ENCODE peak calls at places on chromosomes 5 and 9, in five cellular contexts. One of them, this sample, is unnamed.

GRCh38 chr5:143229426-143229895 is 174.0 kb downstream of the NR3C1 start:
- DNase-seq in kidney: no peak
- DNase-seq in BE2C: no peak
- DNase-seq in transverse colon: no peak
- DNase-seq in endodermal cell: peak; percentile 58
- DNase-seq in this sample: no peak

GRCh38 chr9:81627481-81627880 is 61.9 kb downstream of the TLE1 start:
- DNase-seq in endodermal cell: no peak
- DNase-seq in kidney: no peak
- DNase-seq in BE2C: no peak
- DNase-seq in transverse colon: no peak
- DNase-seq in this sample: no peak

GRCh38 chr9:86975086-86975485 is 27.8 kb upstream of the GAS1 start:
- DNase-seq in transverse colon: no peak
- DNase-seq in endodermal cell: no peak
- DNase-seq in BE2C: no peak
- DNase-seq in kidney: no peak
- DNase-seq in this sample: no peak

GRCh38 chr9:121239071-121239470 is 28.9 kb upstream of the GSN start:
- DNase-seq in transverse colon: no peak
- DNase-seq in BE2C: no peak
- DNase-seq in endodermal cell: no peak
- DNase-seq in kidney: no peak
- DNase-seq in this sample: no peak

GRCh38 chr9:36064448-36065037 is 27.8 kb downstream of the RECK start:
- DNase-seq in endodermal cell: no peak
- DNase-seq in BE2C: no peak
- DNase-seq in kidney: no peak
- DNase-seq in transverse colon: no peak
- DNase-seq in this sample: no peak

GRCh38 chr5:134114886-134115805 is 665 bp downstream of the TCF7 start:
- DNase-seq in endodermal cell: peak; percentile 94
- DNase-seq in kidney: peak; percentile 88
- DNase-seq in BE2C: peak; percentile 43
- DNase-seq in transverse colon: peak; percentile 40
- DNase-seq in this sample: peak; percentile 31

GRCh38 chr5:160169326-160169725 is 50.1 kb upstream of the PWWP2A start:
- DNase-seq in kidney: no peak
- DNase-seq in endodermal cell: no peak
- DNase-seq in transverse colon: no peak
- DNase-seq in BE2C: no peak
- DNase-seq in this sample: no peak

GRCh38 chr5:111655169-111655924 is 101.6 kb downstream of the NREP start:
- DNase-seq in kidney: no peak
- DNase-seq in endodermal cell: no peak
- DNase-seq in transverse colon: no peak
- DNase-seq in BE2C: no peak
- DNase-seq in this sample: no peak

GRCh38 chr9:80077059-80077458 is 505.3 kb downstream of the TLE4 start:
- DNase-seq in BE2C: no peak
- DNase-seq in endodermal cell: no peak
- DNase-seq in kidney: no peak
- DNase-seq in transverse colon: no peak
- DNase-seq in this sample: no peak

GRCh38 chr5:396715-397032 is 46.3 kb upstream of the EXOC3 start:
- DNase-seq in endodermal cell: no peak
- DNase-seq in kidney: no peak
- DNase-seq in BE2C: no peak
- DNase-seq in transverse colon: no peak
- DNase-seq in this sample: no peak

GRCh38 chr9:20294351-20294750 is 327.9 kb downstream of the MLLT3 start:
- DNase-seq in endodermal cell: no peak
- DNase-seq in kidney: no peak
- DNase-seq in BE2C: no peak
- DNase-seq in transverse colon: no peak
- DNase-seq in this sample: no peak

GRCh38 chr9:137166242-137167112 is 3.4 kb downstream of the LRRC26 start:
- DNase-seq in endodermal cell: no peak
- DNase-seq in kidney: no peak
- DNase-seq in BE2C: no peak
- DNase-seq in transverse colon: no peak
- DNase-seq in this sample: no peak

GRCh38 chr9:122370869-122371467 is at the start of gene PTGS1:
- DNase-seq in kidney: peak; percentile 76
- DNase-seq in endodermal cell: peak; percentile 84
- DNase-seq in BE2C: peak; percentile 36
- DNase-seq in transverse colon: peak; percentile 68
- DNase-seq in this sample: peak; percentile 36

GRCh38 chr5:156595132-156595787 is 254.8 kb upstream of the PPP1R2B start:
- DNase-seq in kidney: no peak
- DNase-seq in transverse colon: no peak
- DNase-seq in endodermal cell: no peak
- DNase-seq in BE2C: no peak
- DNase-seq in this sample: no peak

GRCh38 chr5:173028811-173029327 is 27.3 kb upstream of the CREBRF start:
- DNase-seq in BE2C: no peak
- DNase-seq in transverse colon: no peak
- DNase-seq in endodermal cell: no peak
- DNase-seq in kidney: no peak
- DNase-seq in this sample: no peak

GRCh38 chr9:122130837-122131236 is 28.7 kb downstream of the NDUFA8 start:
- DNase-seq in transverse colon: no peak
- DNase-seq in kidney: no peak
- DNase-seq in endodermal cell: no peak
- DNase-seq in BE2C: no peak
- DNase-seq in this sample: no peak

GRCh38 chr9:21994526-21994995 is at the start of gene CDKN2B-AS1:
- DNase-seq in kidney: peak; percentile 76
- DNase-seq in endodermal cell: peak; percentile 79
- DNase-seq in BE2C: peak; percentile 93
- DNase-seq in transverse colon: peak; percentile 49
- DNase-seq in this sample: peak; percentile 46

GRCh38 chr9:113513541-113513940 is 50.0 kb downstream of the RGS3 start:
- DNase-seq in BE2C: no peak
- DNase-seq in kidney: no peak
- DNase-seq in transverse colon: no peak
- DNase-seq in endodermal cell: no peak
- DNase-seq in this sample: no peak

GRCh38 chr9:96161819-96162218 is 140.2 kb downstream of the HSD17B3 start:
- DNase-seq in endodermal cell: no peak
- DNase-seq in transverse colon: no peak
- DNase-seq in kidney: no peak
- DNase-seq in BE2C: no peak
- DNase-seq in this sample: no peak

GRCh38 chr5:131426011-131426410 is 162.2 kb downstream of the CDC42SE2 start:
- DNase-seq in endodermal cell: no peak
- DNase-seq in kidney: no peak
- DNase-seq in BE2C: no peak
- DNase-seq in transverse colon: no peak
- DNase-seq in this sample: no peak

GRCh38 chr5:58056546-58056945 is 403.3 kb downstream of the PLK2 start:
- DNase-seq in transverse colon: peak; percentile 12
- DNase-seq in endodermal cell: no peak
- DNase-seq in kidney: no peak
- DNase-seq in BE2C: no peak
- DNase-seq in this sample: no peak

GRCh38 chr9:88536951-88537742 is 2.2 kb downstream of the NXNL2 start:
- DNase-seq in BE2C: no peak
- DNase-seq in transverse colon: no peak
- DNase-seq in kidney: no peak
- DNase-seq in endodermal cell: no peak
- DNase-seq in this sample: no peak

GRCh38 chr5:161058751-161059150 is 206.7 kb upstream of the ATP10B start:
- DNase-seq in transverse colon: no peak
- DNase-seq in BE2C: no peak
- DNase-seq in kidney: no peak
- DNase-seq in endodermal cell: no peak
- DNase-seq in this sample: no peak

GRCh38 chr9:121640076-121640475 is 11.4 kb upstream of the DAB2IP start:
- DNase-seq in BE2C: peak; percentile 86
- DNase-seq in transverse colon: peak; percentile 86
- DNase-seq in endodermal cell: peak; percentile 88
- DNase-seq in kidney: peak; percentile 77
- DNase-seq in this sample: peak; percentile 89

GRCh38 chr5:151671979-151672378 is 14.7 kb downstream of the SPARC start:
- DNase-seq in endodermal cell: no peak
- DNase-seq in kidney: no peak
- DNase-seq in transverse colon: peak; percentile 32
- DNase-seq in BE2C: no peak
- DNase-seq in this sample: no peak

GRCh38 chr5:10760033-10760975 is 730 bp downstream of the DAP start:
- DNase-seq in kidney: no peak
- DNase-seq in BE2C: peak; percentile 56
- DNase-seq in endodermal cell: peak; percentile 84
- DNase-seq in transverse colon: peak; percentile 70
- DNase-seq in this sample: peak; percentile 62

GRCh38 chr9:4540425-4540824 is 50.2 kb downstream of the SLC1A1 start:
- DNase-seq in kidney: no peak
- DNase-seq in endodermal cell: no peak
- DNase-seq in BE2C: no peak
- DNase-seq in transverse colon: no peak
- DNase-seq in this sample: no peak

GRCh38 chr5:178143901-178144300 is 9.8 kb downstream of the NHP2 start:
- DNase-seq in BE2C: no peak
- DNase-seq in transverse colon: peak; percentile 28
- DNase-seq in endodermal cell: no peak
- DNase-seq in kidney: peak; percentile 90
- DNase-seq in this sample: no peak

GRCh38 chr5:3522491-3522890 is 73.1 kb upstream of the IRX1 start:
- DNase-seq in kidney: no peak
- DNase-seq in endodermal cell: no peak
- DNase-seq in transverse colon: no peak
- DNase-seq in BE2C: no peak
- DNase-seq in this sample: no peak

GRCh38 chr5:3518057-3518456 is 77.6 kb upstream of the IRX1 start:
- DNase-seq in BE2C: no peak
- DNase-seq in transverse colon: no peak
- DNase-seq in endodermal cell: no peak
- DNase-seq in kidney: no peak
- DNase-seq in this sample: no peak

GRCh38 chr5:3517331-3517730 is 78.3 kb upstream of the IRX1 start:
- DNase-seq in BE2C: no peak
- DNase-seq in transverse colon: no peak
- DNase-seq in kidney: no peak
- DNase-seq in endodermal cell: no peak
- DNase-seq in this sample: no peak

DNA sequence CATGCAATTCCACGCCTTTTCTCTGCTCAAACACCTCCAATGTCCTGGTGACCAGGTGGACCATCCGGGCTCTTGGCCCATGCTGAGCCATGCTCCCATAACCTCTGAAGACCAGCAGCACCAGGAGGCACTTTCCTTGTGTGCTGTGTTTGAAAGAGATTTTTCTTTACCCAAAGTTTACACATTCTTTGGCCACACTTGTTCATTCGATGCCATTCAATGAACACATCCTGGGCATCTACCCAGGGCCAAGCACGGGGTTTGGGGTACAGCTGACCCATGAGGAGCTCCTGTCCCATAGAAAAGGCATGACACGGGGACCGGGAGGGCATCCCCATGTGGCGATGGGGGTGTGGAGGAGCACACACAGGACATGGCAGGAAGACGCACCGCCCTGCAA is 77.1 kb upstream of the IRX1 start:
- DNase-seq in transverse colon: no peak
- DNase-seq in kidney: no peak
- DNase-seq in endodermal cell: no peak
- DNase-seq in BE2C: no peak
- DNase-seq in this sample: no peak
- TF ChIP-seq CTCF in transverse colon: no peak
- TF ChIP-seq CTCF in kidney: no peak
- TF ChIP-seq CTCF in endodermal cell: no peak
- TF ChIP-seq CTCF in BE2C: no peak
- TF ChIP-seq CTCF in this sample: no peak

GRCh38 chr5:66498791-66499207 is 97.4 kb upstream of the MAST4 start:
- DNase-seq in BE2C: peak; percentile 61
- DNase-seq in transverse colon: no peak
- DNase-seq in kidney: no peak
- DNase-seq in endodermal cell: peak; percentile 59
- DNase-seq in this sample: no peak

GRCh38 chr5:66494437-66494836 is 101.8 kb upstream of the MAST4 start:
- DNase-seq in endodermal cell: peak; percentile 91
- DNase-seq in kidney: no peak
- DNase-seq in BE2C: no peak
- DNase-seq in transverse colon: no peak
- DNase-seq in this sample: no peak
- TF ChIP-seq CTCF in endodermal cell: peak; percentile 89
- TF ChIP-seq CTCF in kidney: no peak
- TF ChIP-seq CTCF in BE2C: peak; percentile 38
- TF ChIP-seq CTCF in transverse colon: no peak
- TF ChIP-seq CTCF in this sample: no peak

DNA sequence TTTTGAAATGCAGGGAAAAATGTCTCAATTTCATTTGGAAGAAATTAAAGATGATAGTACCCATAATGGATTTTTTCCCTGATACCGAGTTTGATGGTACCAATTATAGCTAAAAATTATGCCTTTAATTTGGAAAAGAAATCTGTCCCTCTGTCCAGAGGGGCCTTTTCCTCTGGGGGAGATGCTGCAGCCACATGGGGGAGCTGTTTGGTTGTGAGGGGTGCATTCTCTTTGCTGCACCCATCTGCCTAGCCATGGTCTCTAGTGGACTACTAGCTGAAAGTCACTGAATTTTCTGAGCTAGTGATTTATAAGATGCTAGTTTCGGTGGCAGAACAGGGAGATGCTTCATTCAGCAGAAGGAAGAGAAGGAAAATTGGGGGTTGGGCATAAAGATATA is 9.6 kb downstream of the SEC61B start:
- DNase-seq in transverse colon: no peak
- DNase-seq in kidney: no peak
- DNase-seq in BE2C: peak; percentile 63
- DNase-seq in endodermal cell: peak; percentile 70
- DNase-seq in this sample: peak; percentile 28
- TF ChIP-seq CTCF in transverse colon: no peak
- TF ChIP-seq CTCF in kidney: peak; percentile 24
- TF ChIP-seq CTCF in BE2C: peak; percentile 90
- TF ChIP-seq CTCF in endodermal cell: peak; percentile 78
- TF ChIP-seq CTCF in this sample: peak; percentile 32

DNA sequence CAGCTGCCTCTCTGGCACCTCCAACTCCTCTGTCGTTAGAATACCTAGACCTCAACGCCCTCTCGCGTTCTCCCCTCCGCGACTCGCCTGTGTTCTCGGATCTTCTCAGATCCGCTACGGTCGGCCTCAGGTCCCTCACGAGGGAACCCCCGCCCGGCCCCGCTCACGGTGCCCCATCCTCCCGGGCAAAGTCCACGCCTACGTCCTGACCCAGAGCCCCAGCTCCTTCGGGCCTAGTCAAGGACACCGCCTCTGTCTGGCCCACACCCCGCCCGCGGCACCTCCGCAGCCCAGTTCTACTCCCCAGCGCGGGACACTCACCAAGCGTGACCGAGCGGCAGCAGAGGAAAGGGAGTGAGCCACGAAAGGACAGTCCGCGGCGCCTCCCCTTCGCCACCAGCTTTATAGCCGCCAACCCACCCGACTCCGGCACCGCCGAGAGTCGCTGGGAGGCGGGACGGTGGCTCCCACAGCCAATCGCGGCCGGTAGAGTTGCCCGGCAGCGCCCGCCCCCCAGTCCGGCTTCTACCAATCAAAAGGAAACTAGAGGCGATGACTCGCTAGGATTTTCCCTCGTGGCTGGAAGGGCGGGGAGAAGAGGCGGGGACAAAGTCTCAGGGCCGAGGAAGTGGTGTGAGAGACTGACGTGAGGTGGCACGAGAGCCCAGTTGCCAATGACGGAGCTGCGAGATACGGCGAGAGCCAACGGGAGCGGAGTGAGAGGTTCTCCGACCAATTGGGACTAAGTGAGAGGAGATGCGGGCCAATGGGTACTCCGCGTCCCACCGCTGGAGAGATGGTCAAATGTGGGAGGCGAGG is at the start of gene HMGCS1:
- DNase-seq in kidney: peak; percentile 99
- DNase-seq in BE2C: peak; percentile 98
- DNase-seq in endodermal cell: peak; percentile 100
- DNase-seq in transverse colon: peak; percentile 99
- DNase-seq in this sample: peak; percentile 97
- TF ChIP-seq CTCF in kidney: peak; percentile 8
- TF ChIP-seq CTCF in BE2C: no peak
- TF ChIP-seq CTCF in endodermal cell: peak; percentile 22
- TF ChIP-seq CTCF in transverse colon: peak; percentile 27
- TF ChIP-seq CTCF in this sample: no peak